ENCODE peak calls at places on chromosome 22, in four cellular contexts. One of them, this sample, is unnamed.

GRCh38 chr22:29457730-29458129 is 19.3 kb downstream of the RFPL1 start:
- DNase-seq in left ventricle myocardium inferior: no peak
- DNase-seq in right lobe of liver: no peak
- DNase-seq in stimulated activated CD4-positive, alpha-beta T cell treated with anti-CD3 and anti-CD28 coated beads, Interleukin-2, amount 100 ng/mL, for 4 hours: no peak
- DNase-seq in this sample: no peak

GRCh38 chr22:43777204-43777671 is 34.9 kb downstream of the EFCAB6 start:
- DNase-seq in left ventricle myocardium inferior: no peak
- DNase-seq in right lobe of liver: no peak
- DNase-seq in stimulated activated CD4-positive, alpha-beta T cell treated with anti-CD3 and anti-CD28 coated beads, Interleukin-2, amount 100 ng/mL, for 4 hours: no peak
- DNase-seq in this sample: no peak

GRCh38 chr22:42388130-42388797 is 43.9 kb downstream of the NFAM1 start:
- DNase-seq in left ventricle myocardium inferior: no peak
- DNase-seq in right lobe of liver: no peak
- DNase-seq in stimulated activated CD4-positive, alpha-beta T cell treated with anti-CD3 and anti-CD28 coated beads, Interleukin-2, amount 100 ng/mL, for 4 hours: no peak
- DNase-seq in this sample: no peak

GRCh38 chr22:40452730-40453487 is 82.5 kb downstream of the SGSM3 start:
- DNase-seq in left ventricle myocardium inferior: no peak
- DNase-seq in right lobe of liver: no peak
- DNase-seq in stimulated activated CD4-positive, alpha-beta T cell treated with anti-CD3 and anti-CD28 coated beads, Interleukin-2, amount 100 ng/mL, for 4 hours: no peak
- DNase-seq in this sample: no peak

GRCh38 chr22:46854125-46854870 is 91.8 kb downstream of the TBC1D22A start:
- DNase-seq in left ventricle myocardium inferior: peak
- DNase-seq in right lobe of liver: no peak
- DNase-seq in stimulated activated CD4-positive, alpha-beta T cell treated with anti-CD3 and anti-CD28 coated beads, Interleukin-2, amount 100 ng/mL, for 4 hours: no peak
- DNase-seq in this sample: no peak

GRCh38 chr22:45703758-45704157 is 32.1 kb downstream of the ATXN10 start:
- DNase-seq in left ventricle myocardium inferior: no peak
- DNase-seq in right lobe of liver: no peak
- DNase-seq in stimulated activated CD4-positive, alpha-beta T cell treated with anti-CD3 and anti-CD28 coated beads, Interleukin-2, amount 100 ng/mL, for 4 hours: no peak
- DNase-seq in this sample: no peak

GRCh38 chr22:35352214-35353111 is 28.4 kb upstream of the HMOX1 start:
- DNase-seq in left ventricle myocardium inferior: peak
- DNase-seq in right lobe of liver: peak
- DNase-seq in stimulated activated CD4-positive, alpha-beta T cell treated with anti-CD3 and anti-CD28 coated beads, Interleukin-2, amount 100 ng/mL, for 4 hours: peak
- DNase-seq in this sample: peak

GRCh38 chr22:20296598-20296997 is 23.3 kb downstream of the DGCR6L start:
- DNase-seq in left ventricle myocardium inferior: no peak
- DNase-seq in right lobe of liver: no peak
- DNase-seq in stimulated activated CD4-positive, alpha-beta T cell treated with anti-CD3 and anti-CD28 coated beads, Interleukin-2, amount 100 ng/mL, for 4 hours: no peak
- DNase-seq in this sample: no peak

GRCh38 chr22:24920029-24920428 is 26.5 kb downstream of the LHFPL7 start:
- DNase-seq in left ventricle myocardium inferior: no peak
- DNase-seq in right lobe of liver: no peak
- DNase-seq in stimulated activated CD4-positive, alpha-beta T cell treated with anti-CD3 and anti-CD28 coated beads, Interleukin-2, amount 100 ng/mL, for 4 hours: no peak
- DNase-seq in this sample: no peak

GRCh38 chr22:50169774-50170341 is 673 bp upstream of the PANX2 start:
- DNase-seq in left ventricle myocardium inferior: no peak
- DNase-seq in right lobe of liver: peak
- DNase-seq in stimulated activated CD4-positive, alpha-beta T cell treated with anti-CD3 and anti-CD28 coated beads, Interleukin-2, amount 100 ng/mL, for 4 hours: peak
- DNase-seq in this sample: no peak

GRCh38 chr22:27201741-27202140 is 544.4 kb downstream of the MIAT start:
- DNase-seq in left ventricle myocardium inferior: no peak
- DNase-seq in right lobe of liver: no peak
- DNase-seq in stimulated activated CD4-positive, alpha-beta T cell treated with anti-CD3 and anti-CD28 coated beads, Interleukin-2, amount 100 ng/mL, for 4 hours: no peak
- DNase-seq in this sample: no peak

GRCh38 chr22:43818981-43819690 is 7.0 kb upstream of the EFCAB6 start:
- DNase-seq in left ventricle myocardium inferior: no peak
- DNase-seq in right lobe of liver: no peak
- DNase-seq in stimulated activated CD4-positive, alpha-beta T cell treated with anti-CD3 and anti-CD28 coated beads, Interleukin-2, amount 100 ng/mL, for 4 hours: no peak
- DNase-seq in this sample: no peak

GRCh38 chr22:19038164-19038546 is 84.1 kb downstream of the DGCR2 start:
- DNase-seq in left ventricle myocardium inferior: no peak
- DNase-seq in right lobe of liver: peak
- DNase-seq in stimulated activated CD4-positive, alpha-beta T cell treated with anti-CD3 and anti-CD28 coated beads, Interleukin-2, amount 100 ng/mL, for 4 hours: no peak
- DNase-seq in this sample: no peak